ENCODE peak calls at places on chromosome 14, in five cellular contexts. Q, U, I, T and X are unnamed samples.

GRCh38 chr14:93104961-93105360 is 10.8 kb downstream of the ITPK1 start:
- DNase-seq in T (no peak), I (no peak), Q (no peak), U (no peak), X (no peak)

GRCh38 chr14:65150891-65151290 is 48.6 kb upstream of the MAX start:
- DNase-seq in Q (no peak), U (no peak), T (no peak), I (no peak), X (no peak)

GRCh38 chr14:24177041-24177825 is 5.4 kb downstream of the REC8 start:
- DNase-seq in I (no peak), U (no peak), T (no peak), Q (no peak), X (no peak)

GRCh38 chr14:106378191-106378590 is 851.8 kb downstream of the TMEM121 start:
- DNase-seq in U (no peak), T (no peak), Q (no peak), I (no peak), X (peak; percentile 52)

GRCh38 chr14:72721042-72721540 is 172.8 kb downstream of the DPF3 start:
- DNase-seq in I (no peak), Q (no peak), T (no peak), U (no peak), X (no peak)

GRCh38 chr14:23617539-23617938 is 18.6 kb upstream of the DHRS2 start:
- DNase-seq in U (no peak), I (no peak), T (no peak), Q (no peak), X (no peak)

GRCh38 chr14:34707722-34708121 is 6.7 kb downstream of the CFL2 start:
- DNase-seq in T (no peak), I (no peak), Q (no peak), U (no peak), X (no peak)

GRCh38 chr14:104880584-104881210 is 15.6 kb downstream of the CEP170B start:
- DNase-seq in Q (no peak), T (no peak), I (no peak), U (no peak), X (no peak)

GRCh38 chr14:71361335-71361734 is 454.1 kb downstream of the PCNX1 start:
- DNase-seq in I (no peak), Q (peak; percentile 57), T (no peak), U (no peak), X (no peak)

GRCh38 chr14:101552786-101553231 is 8.5 kb upstream of the DIO3 start:
- DNase-seq in U (no peak), T (no peak), Q (no peak), I (no peak), X (no peak)
- TF ChIP-seq POLR2A in U (no peak), T (no peak), Q (no peak), I (no peak), X (no peak)

DNA sequence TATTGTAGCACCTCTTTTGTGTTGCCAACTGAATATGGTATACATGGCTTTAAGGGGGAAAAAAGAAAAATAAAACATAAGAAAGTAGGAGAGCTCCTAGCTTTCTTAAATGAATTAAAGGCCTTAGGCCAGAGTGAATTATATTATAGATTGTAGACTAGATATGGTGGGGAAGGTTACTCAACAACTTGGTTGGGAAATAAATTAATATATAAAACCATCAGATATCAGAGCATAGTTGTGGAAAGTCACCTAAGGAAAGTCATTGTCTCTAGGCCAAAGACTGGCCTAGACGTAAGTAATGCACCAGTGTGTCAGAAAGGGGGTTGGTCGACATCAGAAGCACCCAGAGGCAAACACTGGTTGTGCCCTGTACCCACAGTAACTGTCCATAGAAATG is 391.8 kb downstream of the RAD51B start:
- DNase-seq in Q (no peak), I (no peak), T (no peak), U (no peak), X (no peak)
- H3K4me3 ChIP-seq in Q (no peak overlapping the region), I (no peak overlapping the region), T (no peak overlapping the region), U (no peak overlapping the region), X (no peak overlapping the region)

DNA sequence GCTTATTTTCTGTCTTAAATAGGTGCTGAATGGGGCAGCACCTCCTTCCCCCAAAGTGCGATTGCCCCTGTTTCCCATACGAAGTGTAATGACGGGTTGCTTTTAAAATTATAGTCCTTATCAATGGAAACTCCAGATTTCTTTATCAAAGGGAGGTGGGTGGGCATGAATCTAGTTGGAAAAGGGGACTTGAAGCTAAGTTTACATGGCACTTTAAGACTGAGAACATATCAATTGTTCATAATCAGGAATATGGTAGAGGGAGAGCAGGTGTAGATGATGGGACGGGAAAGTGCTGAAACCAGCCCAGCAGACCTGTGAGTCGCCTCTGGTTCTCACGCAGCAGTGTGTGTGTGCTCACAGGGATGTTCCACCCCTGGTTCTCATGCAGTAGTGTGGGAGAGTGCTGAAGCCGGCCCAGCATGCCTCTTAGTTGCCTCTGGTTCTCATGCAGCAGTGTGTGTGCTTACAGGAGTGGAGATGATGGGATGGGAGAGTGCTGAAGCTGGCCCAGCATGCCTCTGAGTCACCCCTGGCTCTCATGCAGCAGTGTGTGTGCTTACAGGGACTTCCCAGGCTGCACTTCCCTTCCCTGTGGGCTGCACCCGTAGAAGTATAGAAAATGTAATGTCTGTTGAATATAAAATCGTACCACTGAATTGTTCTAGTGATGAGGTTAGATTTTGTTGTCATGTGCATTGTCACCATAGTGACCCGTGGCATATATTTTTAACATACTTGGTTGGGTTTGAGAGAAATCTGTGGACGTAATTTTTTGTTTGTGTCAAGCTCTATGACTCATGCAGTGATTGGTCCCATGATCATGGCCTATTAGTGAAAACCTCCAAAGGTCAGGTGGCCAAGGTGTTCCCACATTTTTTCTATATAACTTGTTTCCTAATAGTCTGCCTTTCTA is 51.6 kb downstream of the GPATCH2L start:
- DNase-seq in T (no peak), U (peak; percentile 49), Q (peak; percentile 100), I (peak; percentile 61), X (no peak)
- TF ChIP-seq POLR2A in T (no peak), U (no peak), Q (peak; percentile 59), I (no peak), X (no peak)

DNA sequence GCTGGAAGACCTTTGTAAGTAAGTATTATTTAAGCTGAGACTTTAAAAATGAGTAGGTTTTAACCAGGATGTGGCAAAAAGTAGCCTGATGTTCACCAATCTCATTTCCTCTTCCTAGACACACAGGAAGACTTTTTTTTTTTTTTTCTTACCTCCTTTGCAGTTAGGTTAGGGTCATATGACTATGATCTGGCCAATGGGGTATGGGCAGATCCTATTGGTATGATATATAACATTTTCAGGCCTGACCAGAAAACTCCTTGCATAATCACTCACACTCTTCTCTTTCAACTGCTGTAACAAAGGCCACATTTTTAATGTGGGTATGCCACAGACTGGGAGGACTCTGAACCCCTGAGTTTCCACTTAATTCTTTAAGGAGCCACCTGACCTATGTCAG is 2.7 kb upstream of the RPS6KA5 start:
- DNase-seq in I (no peak), T (no peak), U (no peak), Q (no peak), X (no peak)
- H3K4me3 ChIP-seq in I (no peak overlapping the region), T (no peak overlapping the region), U (no peak overlapping the region), Q (no peak overlapping the region), X (no peak overlapping the region)

GRCh38 chr14:69441948-69442347 is 42.6 kb upstream of the PLEKHD1 start:
- DNase-seq in I (no peak), T (no peak), U (no peak), Q (no peak), X (no peak)
- TF ChIP-seq POLR2A in I (no peak), T (no peak), U (no peak), Q (no peak), X (no peak)

GRCh38 chr14:50794063-50794645 is 36.8 kb downstream of the NIN start:
- DNase-seq in U (no peak), T (no peak), Q (no peak), I (no peak), X (no peak)

GRCh38 chr14:50791201-50791600 is 39.8 kb downstream of the NIN start:
- DNase-seq in I (no peak), U (no peak), T (no peak), Q (no peak), X (no peak)

GRCh38 chr14:50792634-50793068 is 38.3 kb downstream of the NIN start:
- DNase-seq in Q (no peak), I (no peak), T (no peak), U (no peak), X (no peak)

GRCh38 chr14:50790568-50790967 is 40.4 kb downstream of the NIN start:
- DNase-seq in U (no peak), I (no peak), T (no peak), Q (peak; percentile 70), X (no peak)

DNA sequence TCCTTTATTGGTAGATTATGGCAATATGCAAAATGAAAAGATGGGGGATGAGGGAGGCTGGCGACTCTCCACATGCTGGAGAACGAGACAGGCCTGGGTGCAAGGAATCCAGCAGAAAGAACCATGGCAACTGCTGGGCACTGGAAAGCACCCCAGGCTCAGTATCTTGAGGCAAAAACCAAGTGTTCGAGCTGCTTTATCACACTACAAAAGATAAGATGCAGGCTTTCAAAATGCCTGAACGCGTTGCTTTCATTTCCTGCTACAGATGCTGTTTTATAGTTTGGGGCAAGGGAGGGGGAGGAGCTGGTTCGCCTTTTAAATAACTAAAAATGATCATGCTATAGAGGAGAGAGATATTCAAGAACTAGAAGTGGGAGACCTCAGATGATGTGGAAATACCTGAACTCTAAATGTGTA is 38.9 kb downstream of the NIN start:
- DNase-seq in T (no peak), Q (no peak), U (no peak), I (no peak), X (no peak)
- H3K4me3 ChIP-seq in T (no peak overlapping the region), Q (no peak overlapping the region), U (no peak overlapping the region), I (no peak overlapping the region), X (no peak overlapping the region)

GRCh38 chr14:103680491-103681231 is 34.6 kb downstream of the XRCC3 start:
- DNase-seq in Q (no peak), I (no peak), U (no peak), T (no peak), X (no peak)

GRCh38 chr14:103676881-103677675 is 38.2 kb downstream of the XRCC3 start:
- DNase-seq in T (no peak), Q (no peak), I (no peak), U (no peak), X (no peak)

GRCh38 chr14:103679351-103679750 is 35.9 kb downstream of the XRCC3 start:
- DNase-seq in I (peak; percentile 70), U (no peak), Q (no peak), T (peak; percentile 40), X (no peak)

GRCh38 chr14:103675957-103676356 is 39.3 kb downstream of the XRCC3 start:
- DNase-seq in I (no peak), U (no peak), Q (no peak), T (no peak), X (no peak)
- TF ChIP-seq POLR2A in I (no peak), U (no peak), Q (no peak), T (no peak), X (no peak)

GRCh38 chr14:96876747-96877146 is 79.6 kb downstream of the VRK1 start:
- DNase-seq in I (no peak), T (no peak), U (no peak), Q (no peak), X (no peak)

GRCh38 chr14:96881713-96882112 is 84.5 kb downstream of the VRK1 start:
- DNase-seq in T (no peak), U (no peak), I (no peak), Q (no peak), X (no peak)
- H3K4me3 ChIP-seq in T (no peak overlapping the region), U (no peak overlapping the region), I (no peak overlapping the region), Q (no peak overlapping the region), X (no peak overlapping the region)